ENCODE peak calls at places on chromosomes 6 and 20, in five cellular contexts. One of them, this sample, is unnamed.

GRCh38 chr20:43583982-43584432 is 6.7 kb upstream of the IFT52 start:
- DNase-seq in pons: peak
- DNase-seq in LHCN-M2: peak
- DNase-seq in cardiac septum: no peak
- DNase-seq in activated T-cell treated with anti-CD3 and anti-CD28 coated beads for 1 hour: no peak
- DNase-seq in this sample: no peak

GRCh38 chr6:2862712-2863174 is 21.1 kb upstream of the SERPINB1 start:
- DNase-seq in cardiac septum: no peak
- DNase-seq in pons: no peak
- DNase-seq in activated T-cell treated with anti-CD3 and anti-CD28 coated beads for 1 hour: no peak
- DNase-seq in LHCN-M2: peak
- DNase-seq in this sample: no peak

GRCh38 chr6:75206338-75207210 is 721 bp upstream of the COL12A1 start:
- DNase-seq in cardiac septum: no peak
- DNase-seq in activated T-cell treated with anti-CD3 and anti-CD28 coated beads for 1 hour: no peak
- DNase-seq in pons: no peak
- DNase-seq in LHCN-M2: no peak
- DNase-seq in this sample: peak

GRCh38 chr6:11653028-11653583 is 115.6 kb downstream of the TMEM170B start:
- DNase-seq in pons: no peak
- DNase-seq in activated T-cell treated with anti-CD3 and anti-CD28 coated beads for 1 hour: peak
- DNase-seq in LHCN-M2: peak
- DNase-seq in cardiac septum: no peak
- DNase-seq in this sample: peak

GRCh38 chr20:34817072-34817471 is 8.4 kb downstream of the NCOA6 start:
- DNase-seq in cardiac septum: no peak
- DNase-seq in LHCN-M2: no peak
- DNase-seq in pons: peak
- DNase-seq in activated T-cell treated with anti-CD3 and anti-CD28 coated beads for 1 hour: no peak
- DNase-seq in this sample: no peak

GRCh38 chr20:50281831-50282591 is 91.4 kb downstream of the CEBPB start:
- DNase-seq in pons: no peak
- DNase-seq in activated T-cell treated with anti-CD3 and anti-CD28 coated beads for 1 hour: no peak
- DNase-seq in LHCN-M2: no peak
- DNase-seq in cardiac septum: no peak
- DNase-seq in this sample: peak

GRCh38 chr6:163494279-163494727 is 79.8 kb downstream of the QKI start:
- DNase-seq in pons: no peak
- DNase-seq in cardiac septum: no peak
- DNase-seq in activated T-cell treated with anti-CD3 and anti-CD28 coated beads for 1 hour: no peak
- DNase-seq in LHCN-M2: peak
- DNase-seq in this sample: no peak

GRCh38 chr6:157194643-157195042 is 128.7 kb downstream of the TMEM242 start:
- DNase-seq in cardiac septum: no peak
- DNase-seq in LHCN-M2: peak
- DNase-seq in pons: no peak
- DNase-seq in activated T-cell treated with anti-CD3 and anti-CD28 coated beads for 1 hour: no peak
- DNase-seq in this sample: no peak

GRCh38 chr20:10573273-10573950 is 100.4 kb downstream of the JAG1 start:
- DNase-seq in pons: no peak
- DNase-seq in activated T-cell treated with anti-CD3 and anti-CD28 coated beads for 1 hour: no peak
- DNase-seq in LHCN-M2: peak
- DNase-seq in cardiac septum: no peak
- DNase-seq in this sample: no peak

GRCh38 chr20:10469599-10469998 is 34.5 kb downstream of the SLX4IP start:
- DNase-seq in pons: peak
- DNase-seq in LHCN-M2: peak
- DNase-seq in cardiac septum: no peak
- DNase-seq in activated T-cell treated with anti-CD3 and anti-CD28 coated beads for 1 hour: no peak
- DNase-seq in this sample: no peak

GRCh38 chr20:22663528-22664025 is 79.2 kb upstream of the FOXA2 start:
- DNase-seq in activated T-cell treated with anti-CD3 and anti-CD28 coated beads for 1 hour: no peak
- DNase-seq in LHCN-M2: no peak
- DNase-seq in pons: no peak
- DNase-seq in cardiac septum: no peak
- DNase-seq in this sample: peak

GRCh38 chr6:37369321-37370196 is 15.8 kb downstream of the RNF8 start:
- DNase-seq in cardiac septum: no peak
- DNase-seq in activated T-cell treated with anti-CD3 and anti-CD28 coated beads for 1 hour: no peak
- DNase-seq in LHCN-M2: no peak
- DNase-seq in pons: peak
- DNase-seq in this sample: no peak

GRCh38 chr6:158666637-158667359 is 16.9 kb downstream of the SYTL3 start:
- DNase-seq in activated T-cell treated with anti-CD3 and anti-CD28 coated beads for 1 hour: no peak
- DNase-seq in LHCN-M2: peak
- DNase-seq in cardiac septum: no peak
- DNase-seq in pons: peak
- DNase-seq in this sample: no peak

This sample was measured in H1.